ENCODE peak calls at places on chromosomes 4 and X, in seven cellular contexts. O is T-cell, N is nucleus accumbens, I is A172, F is NCI-H1417 treated with DMSO at 0.1 percent for 48 hours, D is sciatic nerve, T is aorta. E is an unnamed sample.

GRCh38 chrX:108347800-108348199 is 90.4 kb downstream of the COL4A6 start:
- DNase-seq in O (no peak), F (no peak), I (no peak), T (no peak), D (no peak), N (no peak), E (peak)

GRCh38 chr4:92198711-92199110 is 105.1 kb upstream of the GRID2 start:
- DNase-seq in O (no peak), F (no peak), D (no peak), I (peak), T (no peak), N (no peak), E (no peak)

GRCh38 chr4:145389566-145389965 is 92.1 kb upstream of the SMAD1 start:
- DNase-seq in I (no peak), T (no peak), D (no peak), O (no peak), F (no peak), N (no peak), E (no peak)

GRCh38 chr4:85929926-85930325 is 429.9 kb downstream of the MAPK10 start:
- DNase-seq in O (no peak), T (no peak), N (no peak), I (peak), D (no peak), F (no peak), E (peak)

GRCh38 chrX:40244116-40244515 is 146.4 kb upstream of the BCOR start:
- DNase-seq in N (no peak), F (no peak), I (no peak), T (no peak), O (no peak), D (no peak), E (no peak)

GRCh38 chr4:14887842-14888433 is 114.3 kb upstream of the CPEB2 start:
- DNase-seq in O (no peak), N (no peak), F (no peak), D (no peak), T (no peak), I (no peak), E (peak)

GRCh38 chr4:10184051-10184450 is 67.5 kb upstream of the WDR1 start:
- DNase-seq in I (no peak), F (no peak), T (no peak), N (no peak), O (no peak), D (no peak), E (no peak)

GRCh38 chr4:60657041-60657440 is 543.1 kb upstream of the ADGRL3 start:
- DNase-seq in I (no peak), N (no peak), F (no peak), D (no peak), T (no peak), O (no peak), E (no peak)

GRCh38 chrX:148960060-148960459 is 459.6 kb downstream of the AFF2 start:
- DNase-seq in T (no peak), O (no peak), I (peak), N (no peak), F (no peak), D (no peak), E (no peak)

GRCh38 chr4:183960021-183960420 is 54.9 kb downstream of the STOX2 start:
- DNase-seq in O (no peak), T (no peak), D (peak), F (peak), I (peak), N (peak), E (peak)

GRCh38 chr4:35465096-35465495 is 779.2 kb downstream of the ARAP2 start:
- DNase-seq in F (no peak), D (no peak), I (no peak), O (no peak), T (no peak), N (no peak), E (no peak)

GRCh38 chr4:61299316-61299715 is 99.2 kb downstream of the ADGRL3 start:
- DNase-seq in D (no peak), T (no peak), N (no peak), F (no peak), O (no peak), I (no peak), E (no peak)

GRCh38 chr4:120056249-120056648 is 10.4 kb downstream of the MAD2L1 start:
- DNase-seq in O (no peak), T (no peak), I (no peak), N (no peak), D (no peak), F (no peak), E (no peak)

GRCh38 chr4:119592708-119593298 is 35.8 kb downstream of the PDE5A start:
- DNase-seq in D (no peak), N (no peak), I (no peak), F (no peak), O (no peak), T (no peak), E (no peak)

GRCh38 chr4:48033825-48034413 is 17.3 kb downstream of the NIPAL1 start:
- DNase-seq in F (no peak), I (peak), O (peak), T (no peak), D (no peak), N (no peak), E (peak)

GRCh38 chrX:267771-268261 is 13.4 kb upstream of the PLCXD1 start:
- DNase-seq in T (peak), O (no peak), D (peak), N (no peak), I (no peak), F (no peak), E (peak)

GRCh38 chr4:168711197-168712120 is 214.6 kb downstream of the PALLD start:
- DNase-seq in T (peak), I (peak), O (no peak), N (no peak), F (no peak), D (no peak), E (no peak)

GRCh38 chr4:129929052-129929451 is 833.1 kb downstream of the C4orf33 start:
- DNase-seq in N (no peak), T (no peak), F (no peak), D (no peak), O (no peak), I (peak), E (peak)

GRCh38 chrX:119235872-119236598 is at the start of gene PGRMC1:
- DNase-seq in I (peak), T (peak), N (peak), D (peak), F (no peak), O (peak), E (peak)

GRCh38 chr4:169898095-169898494 is 128.1 kb downstream of the MFAP3L start:
- DNase-seq in F (no peak), N (no peak), O (no peak), I (no peak), T (no peak), D (no peak), E (no peak)

GRCh38 chr4:136002316-136002715 is 1530.0 kb downstream of the PCDH18 start:
- DNase-seq in T (no peak), N (no peak), I (no peak), D (no peak), O (no peak), F (no peak), E (no peak)

GRCh38 chr4:173288698-173289350 is 45.3 kb downstream of the HMGB2 start:
- DNase-seq in I (no peak), T (no peak), D (no peak), O (no peak), N (no peak), F (no peak), E (no peak)

GRCh38 chr4:188127157-188127874 is 11.9 kb upstream of the TRIML1 start:
- DNase-seq in T (no peak), N (peak), F (no peak), D (no peak), I (peak), O (no peak), E (no peak)

GRCh38 chr4:125547842-125548241 is 233.1 kb downstream of the FAT4 start:
- DNase-seq in I (no peak), D (no peak), F (no peak), N (no peak), T (no peak), O (no peak), E (no peak)

GRCh38 chrX:150841466-150842197 is 56.8 kb downstream of the CD99L2 start:
- DNase-seq in N (no peak), T (no peak), D (no peak), F (no peak), I (no peak), O (no peak), E (no peak)

GRCh38 chrX:71870337-71871098 is 40.1 kb upstream of the NHSL2 start:
- DNase-seq in O (no peak), T (no peak), F (no peak), N (no peak), D (no peak), I (peak), E (peak)

GRCh38 chrX:41441934-41442823 is 5.0 kb upstream of the NYX start:
- DNase-seq in N (peak), T (peak), I (no peak), O (peak), F (no peak), D (peak), E (peak)

GRCh38 chrX:68432648-68433047 is 647 bp downstream of the OPHN1 start:
- DNase-seq in F (no peak), T (no peak), O (no peak), I (no peak), D (no peak), N (no peak), E (no peak)

GRCh38 chr4:6641164-6641970 is 882 bp downstream of the MRFAP1 start:
- DNase-seq in O (peak), T (peak), F (no peak), N (no peak), I (peak), D (peak), E (peak)